ENCODE peak calls at places on chromosome X, in four cellular contexts. S, W, A and F are unnamed samples.

GRCh38 chrX:102712216-102712966 is at the start of gene GPRASP2:
- DNase-seq in S (no peak), W (no peak), A (peak), F (peak)

GRCh38 chrX:55777596-55777995 is 60.0 kb downstream of the RRAGB start:
- DNase-seq in W (no peak), S (no peak), A (no peak), F (no peak)

GRCh38 chrX:19852014-19853005 is 35.1 kb downstream of the SH3KBP1 start:
- DNase-seq in A (peak), S (peak), W (no peak), F (no peak)

GRCh38 chrX:129759576-129760061 is 20.1 kb upstream of the SASH3 start:
- DNase-seq in A (no peak), W (no peak), S (peak), F (no peak)

GRCh38 chrX:119685225-119686066 is 7.5 kb downstream of the SEPTIN6 start:
- DNase-seq in A (no peak), S (no peak), W (no peak), F (no peak)

GRCh38 chrX:48901069-48901468 is 3.3 kb downstream of the PQBP1 start:
- DNase-seq in W (no peak), S (no peak), A (no peak), F (no peak)

GRCh38 chrX:1453951-1454785 is 1.5 kb upstream of the ASMTL start:
- DNase-seq in W (peak), S (peak), A (peak), F (peak)

GRCh38 chrX:44440006-44440405 is 96.5 kb upstream of the EFHC2 start:
- DNase-seq in S (no peak), W (no peak), A (no peak), F (no peak)

GRCh38 chrX:150478496-150479492 is 89.6 kb upstream of the MTM1 start:
- DNase-seq in A (no peak), W (no peak), S (no peak), F (no peak)

GRCh38 chrX:52277666-52278065 is 91.2 kb upstream of the XAGE2 start:
- DNase-seq in A (no peak), S (no peak), W (no peak), F (no peak)

GRCh38 chrX:103400931-103401330 is 24.6 kb downstream of the BEX3 start:
- DNase-seq in W (no peak), A (no peak), S (no peak), F (no peak)

GRCh38 chrX:2313864-2314646 is 186.7 kb downstream of the DHRSX start:
- DNase-seq in A (no peak), S (no peak), W (no peak), F (no peak)

GRCh38 chrX:128517691-128518090 is 465.5 kb upstream of the ACTRT1 start:
- DNase-seq in S (no peak), A (no peak), W (no peak), F (no peak)

GRCh38 chrX:123833387-123833786 is 26.5 kb upstream of the XIAP start:
- DNase-seq in W (peak), A (peak), S (peak), F (peak)

GRCh38 chrX:110520053-110520452 is 161.4 kb downstream of the RTL9 start:
- DNase-seq in A (peak), W (no peak), S (no peak), F (no peak)

GRCh38 chrX:40105016-40105790 is 7.4 kb upstream of the BCOR start:
- DNase-seq in A (peak), S (no peak), W (no peak), F (peak)
- H3K18ac ChIP-seq in A (peak), S (no peak), W (peak), F (no peak)

GRCh38 chrX:154000051-154000450 is 19.7 kb downstream of the IRAK1 start:
- DNase-seq in W (no peak), S (no peak), A (peak), F (no peak)

GRCh38 chrX:154006965-154007364 is 12.7 kb downstream of the IRAK1 start:
- DNase-seq in S (no peak), W (no peak), A (no peak), F (no peak)

GRCh38 chrX:153999359-154000037 is 20.2 kb downstream of the IRAK1 start:
- DNase-seq in A (no peak), W (no peak), S (no peak), F (no peak)

GRCh38 chrX:154004315-154004714 is 15.4 kb downstream of the IRAK1 start:
- DNase-seq in W (no peak), S (no peak), A (no peak), F (no peak)

DNA sequence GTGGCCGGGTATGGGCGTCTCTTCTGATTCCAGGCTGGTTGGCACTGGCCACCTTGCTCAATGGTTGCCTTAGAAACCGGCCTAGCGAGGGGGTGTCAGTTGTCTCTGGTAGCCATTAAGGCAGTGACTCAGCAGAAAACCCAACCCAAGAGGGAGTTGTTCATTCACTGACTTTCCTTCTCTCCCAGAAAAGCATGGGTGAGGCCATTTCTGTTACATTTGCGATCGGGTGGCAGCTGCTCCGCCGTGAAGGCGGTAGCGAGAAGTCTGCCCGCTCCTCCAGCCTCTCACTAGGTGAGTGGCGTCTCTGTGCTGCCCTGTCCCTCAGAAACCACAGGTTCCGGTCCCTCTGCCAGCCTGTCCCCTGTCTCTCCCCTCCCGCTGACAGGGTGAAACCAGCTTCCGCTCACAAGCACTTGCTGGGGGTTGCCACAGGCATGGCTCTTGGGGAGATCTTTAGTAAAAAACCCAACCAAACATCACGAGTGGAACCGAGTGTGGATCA is 17.4 kb downstream of the IRAK1 start:
- DNase-seq in A (peak), S (peak), W (no peak), F (no peak)
- H3K27ac ChIP-seq in A (no peak), S (peak), W (no peak), F (no peak)

DNA sequence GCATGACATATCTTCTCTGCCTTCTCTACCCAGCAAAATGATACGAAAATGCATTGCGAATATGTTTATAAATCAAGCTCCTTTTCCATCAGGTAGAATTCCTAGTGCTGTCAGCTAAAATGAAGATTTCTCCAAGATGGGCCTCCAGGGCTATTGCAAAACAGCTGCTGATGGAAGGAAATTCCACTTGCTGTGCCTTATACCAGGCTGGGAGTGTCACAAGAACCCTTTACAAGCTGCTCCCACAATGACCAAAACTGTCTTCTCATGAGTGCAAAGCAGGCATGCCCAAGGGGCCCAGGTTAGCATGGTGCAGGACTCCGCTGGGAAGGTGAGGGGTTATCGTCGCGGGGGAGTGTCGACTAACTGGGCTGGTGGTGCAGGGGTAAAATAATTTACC is 8.7 kb downstream of the HNRNPH2 start:
- DNase-seq in A (no peak), W (no peak), S (no peak), F (no peak)
- H4K5ac ChIP-seq in A (no peak), W (no peak), S (no peak), F (no peak)

GRCh38 chrX:64205735-64206491 is 405 bp upstream of the AMER1 start:
- DNase-seq in S (peak), W (peak), A (peak), F (peak)
- H3K18ac ChIP-seq in S (peak), W (peak), A (peak), F (peak)

GRCh38 chrX:118493653-118494297 is 1.8 kb upstream of the DOCK11 start:
- DNase-seq in S (no peak), W (no peak), A (no peak), F (no peak)
- H3K27ac ChIP-seq in S (no peak), W (no peak), A (no peak), F (no peak)

GRCh38 chrX:23815376-23815775 is 32.4 kb downstream of the SAT1 start:
- DNase-seq in A (no peak), W (no peak), S (no peak), F (no peak)
- H4K5ac ChIP-seq in A (no peak), W (no peak), S (no peak), F (no peak)

DNA sequence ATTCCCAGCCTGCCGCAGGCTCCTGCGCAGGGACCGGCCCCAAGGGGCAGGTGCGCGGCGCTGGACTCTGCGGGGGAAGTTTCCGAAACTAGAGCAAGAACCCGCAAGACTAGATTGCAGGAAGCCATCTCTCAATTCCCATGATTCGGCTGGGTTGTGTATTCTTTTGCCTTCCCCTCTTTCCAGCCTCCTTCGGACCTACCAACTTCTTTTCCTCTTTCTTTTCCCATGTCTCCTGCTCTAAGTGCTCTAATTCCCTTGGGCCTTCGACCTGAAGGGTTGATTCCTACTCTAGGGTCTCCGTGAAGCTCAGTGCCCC is 645 bp upstream of the OPHN1 start:
- DNase-seq in S (no peak), A (no peak), W (no peak), F (no peak)
- H3K18ac ChIP-seq in S (no peak), A (peak), W (no peak), F (no peak)

GRCh38 chrX:131764224-131764623 is 220.3 kb downstream of the OR13H1 start:
- DNase-seq in A (no peak), W (no peak), S (no peak), F (no peak)
- H3K27ac ChIP-seq in A (no peak), W (no peak), S (no peak), F (no peak)

DNA sequence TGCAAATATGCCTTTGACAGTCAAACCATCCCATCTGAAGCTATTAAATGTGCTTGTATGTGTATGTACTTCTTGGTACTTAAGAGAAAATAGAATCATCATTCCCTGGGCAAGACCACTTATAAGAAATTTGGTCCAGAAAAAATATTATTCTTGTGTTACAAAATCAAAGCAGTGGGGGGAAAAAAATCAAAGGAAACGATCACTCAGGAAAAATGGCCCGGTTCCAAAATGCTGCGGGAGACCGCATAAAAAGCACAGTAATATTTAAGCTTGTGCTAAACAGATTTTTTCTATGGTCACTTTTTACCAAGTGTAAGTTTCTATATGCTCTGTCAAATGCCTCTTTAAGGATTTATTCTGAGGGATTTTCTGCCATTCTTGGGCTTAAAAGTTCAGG is 36.1 kb downstream of the RAI2 start:
- DNase-seq in S (no peak), A (no peak), W (no peak), F (no peak)
- H4K5ac ChIP-seq in S (no peak), A (no peak), W (no peak), F (no peak)